ENCODE peak calls at places on chromosome 15, in eight cellular contexts. I is ovary, O is esophagus squamous epithelium, Q is GM12878, P is cardiac muscle cell, Z is upper lobe of right lung, L is endodermal cell, M is Peyer's patch. V is an unnamed sample.

GRCh38 chr15:60582370-60583036 is 103.6 kb upstream of the ICE2 start:
- DNase-seq in I (no peak), O (no peak), Q (no peak), P (no peak), Z (no peak), L (no peak), M (no peak), V (no peak)

GRCh38 chr15:60420322-60420721 is 22.5 kb upstream of the ANXA2 start:
- DNase-seq in I (no peak), O (no peak), Q (no peak), P (no peak), Z (no peak), L (no peak), M (no peak), V (no peak)

GRCh38 chr15:80549191-80549590 is 145.0 kb downstream of the ARNT2 start:
- DNase-seq in I (no peak), O (no peak), Q (no peak), P (no peak), Z (no peak), L (no peak), M (no peak), V (no peak)

GRCh38 chr15:100601158-100601557 is 826 bp downstream of the LINS1 start:
- DNase-seq in I (no peak), O (no peak), Q (no peak), P (peak), Z (peak), L (peak), M (peak), V (no peak)

GRCh38 chr15:89781891-89782618 is 5.9 kb downstream of the MESP2 start:
- DNase-seq in I (no peak), O (no peak), Q (no peak), P (no peak), Z (no peak), L (no peak), M (no peak), V (peak)

GRCh38 chr15:100572362-100572983 is 29.5 kb downstream of the LINS1 start:
- DNase-seq in I (no peak), O (no peak), Q (no peak), P (no peak), Z (no peak), L (no peak), M (no peak), V (no peak)

GRCh38 chr15:42788725-42789124 is 51.8 kb upstream of the CDAN1 start:
- DNase-seq in I (no peak), O (no peak), Q (no peak), P (no peak), Z (no peak), L (no peak), M (no peak), V (no peak)

GRCh38 chr15:79635897-79636596 is 203.9 kb downstream of the MINAR1 start:
- DNase-seq in I (no peak), O (no peak), Q (no peak), P (no peak), Z (no peak), L (peak), M (no peak), V (no peak)

GRCh38 chr15:65634381-65634780 is 12.6 kb downstream of the SLC24A1 start:
- DNase-seq in I (no peak), O (no peak), Q (no peak), P (no peak), Z (no peak), L (no peak), M (no peak), V (no peak)

GRCh38 chr15:94229591-94230365 is 1.6 kb upstream of the MCTP2 start:
- DNase-seq in I (no peak), O (no peak), Q (peak), P (no peak), Z (no peak), L (no peak), M (peak), V (no peak)

GRCh38 chr15:76863693-76864092 is 41.4 kb downstream of the SCAPER start:
- DNase-seq in I (no peak), O (no peak), Q (no peak), P (no peak), Z (no peak), L (no peak), M (no peak), V (no peak)

GRCh38 chr15:87681054-87681453 is 575.5 kb downstream of the NTRK3 start:
- DNase-seq in I (no peak), O (no peak), Q (no peak), P (no peak), Z (no peak), L (no peak), M (no peak), V (no peak)

GRCh38 chr15:75149911-75150709 is 51.6 kb upstream of the C15orf39 start:
- DNase-seq in I (no peak), O (no peak), Q (no peak), P (no peak), Z (no peak), L (no peak), M (no peak), V (no peak)

GRCh38 chr15:49152552-49153337 is 2.7 kb downstream of the COPS2 start:
- DNase-seq in I (no peak), O (no peak), Q (no peak), P (no peak), Z (no peak), L (no peak), M (no peak), V (no peak)

GRCh38 chr15:35123743-35124142 is 38.6 kb upstream of the NANOGP8 start:
- DNase-seq in I (no peak), O (no peak), Q (no peak), P (no peak), Z (no peak), L (no peak), M (no peak), V (no peak)

GRCh38 chr15:80423215-80423614 is 19.0 kb downstream of the ARNT2 start:
- DNase-seq in I (no peak), O (no peak), Q (no peak), P (no peak), Z (no peak), L (no peak), M (no peak), V (no peak)

GRCh38 chr15:65087873-65088642 is 11.5 kb downstream of the KBTBD13 start:
- DNase-seq in I (peak), O (no peak), Q (no peak), P (no peak), Z (no peak), L (no peak), M (no peak), V (peak)

GRCh38 chr15:89450076-89451006 is 46.0 kb downstream of the RHCG start:
- DNase-seq in I (no peak), O (no peak), Q (no peak), P (no peak), Z (no peak), L (peak), M (no peak), V (no peak)

GRCh38 chr15:29123171-29123570 is 146.5 kb downstream of the NSMCE3 start:
- DNase-seq in I (no peak), O (no peak), Q (no peak), P (no peak), Z (no peak), L (no peak), M (no peak), V (no peak)

GRCh38 chr15:78195735-78196201 is 38.6 kb downstream of the ACSBG1 start:
- DNase-seq in I (no peak), O (no peak), Q (no peak), P (peak), Z (peak), L (peak), M (peak), V (peak)

GRCh38 chr15:29270169-29270955 is 740 bp upstream of the NSMCE3 start:
- DNase-seq in I (no peak), O (no peak), Q (peak), P (no peak), Z (no peak), L (no peak), M (no peak), V (no peak)

GRCh38 chr15:57947781-57948180 is 117.7 kb downstream of the ALDH1A2 start:
- DNase-seq in I (peak), O (no peak), Q (no peak), P (peak), Z (no peak), L (peak), M (no peak), V (no peak)

GRCh38 chr15:56244237-56244810 is 645 bp upstream of the RFX7 start:
- DNase-seq in I (peak), O (no peak), Q (no peak), P (peak), Z (peak), L (peak), M (peak), V (peak)

GRCh38 chr15:79283252-79284048 is 928 bp downstream of the ANKRD34C start:
- DNase-seq in I (no peak), O (no peak), Q (no peak), P (peak), Z (peak), L (peak), M (no peak), V (no peak)

GRCh38 chr15:92808611-92809063 is 91.5 kb upstream of the CHD2 start:
- DNase-seq in I (peak), O (no peak), Q (no peak), P (peak), Z (peak), L (no peak), M (no peak), V (peak)

GRCh38 chr15:51706347-51706746 is 25.0 kb downstream of the SCG3 start:
- DNase-seq in I (no peak), O (no peak), Q (no peak), P (no peak), Z (no peak), L (no peak), M (no peak), V (no peak)

GRCh38 chr15:41713047-41713446 is 52.8 kb downstream of the MGA start:
- DNase-seq in I (no peak), O (no peak), Q (no peak), P (no peak), Z (no peak), L (no peak), M (no peak), V (no peak)

GRCh38 chr15:55829826-55830225 is 86.9 kb upstream of the PRTG start:
- DNase-seq in I (no peak), O (no peak), Q (peak), P (no peak), Z (no peak), L (no peak), M (no peak), V (no peak)

GRCh38 chr15:89745768-89746167 is 5.3 kb downstream of the MESP1 start:
- DNase-seq in I (no peak), O (no peak), Q (no peak), P (no peak), Z (no peak), L (no peak), M (no peak), V (no peak)

GRCh38 chr15:58506064-58506490 is 74.3 kb downstream of the LIPC start:
- DNase-seq in I (no peak), O (no peak), Q (no peak), P (no peak), Z (no peak), L (no peak), M (no peak), V (no peak)

GRCh38 chr15:75776075-75776443 is 63.4 kb upstream of the CSPG4 start:
- DNase-seq in I (no peak), O (no peak), Q (no peak), P (no peak), Z (no peak), L (peak), M (no peak), V (no peak)

GRCh38 chr15:72271895-72272212 is 500 bp downstream of the PARP6 start:
- DNase-seq in I (no peak), O (no peak), Q (no peak), P (peak), Z (no peak), L (peak), M (no peak), V (no peak)

GRCh38 chr15:29613951-29614382 is 208.3 kb downstream of the TJP1 start:
- DNase-seq in I (no peak), O (no peak), Q (no peak), P (no peak), Z (no peak), L (peak), M (no peak), V (no peak)

GRCh38 chr15:92920595-92921169 is 20.6 kb downstream of the CHD2 start:
- DNase-seq in I (no peak), O (no peak), Q (no peak), P (no peak), Z (no peak), L (no peak), M (no peak), V (no peak)

GRCh38 chr15:66024998-66025397 is 155.7 kb downstream of the RAB11A start:
- DNase-seq in I (no peak), O (no peak), Q (no peak), P (no peak), Z (no peak), L (no peak), M (no peak), V (no peak)

GRCh38 chr15:62164500-62165028 is 521 bp downstream of the C2CD4B start:
- DNase-seq in I (no peak), O (no peak), Q (no peak), P (peak), Z (peak), L (peak), M (no peak), V (no peak)

GRCh38 chr15:38255690-38256089 is 3.1 kb downstream of the SPRED1 start:
- DNase-seq in I (no peak), O (no peak), Q (no peak), P (no peak), Z (no peak), L (no peak), M (no peak), V (no peak)
- H3K4me3 ChIP-seq in I (no peak), O (peak), Q (no peak), P (peak), Z (peak), L (peak), M (no peak), V (peak)

DNA sequence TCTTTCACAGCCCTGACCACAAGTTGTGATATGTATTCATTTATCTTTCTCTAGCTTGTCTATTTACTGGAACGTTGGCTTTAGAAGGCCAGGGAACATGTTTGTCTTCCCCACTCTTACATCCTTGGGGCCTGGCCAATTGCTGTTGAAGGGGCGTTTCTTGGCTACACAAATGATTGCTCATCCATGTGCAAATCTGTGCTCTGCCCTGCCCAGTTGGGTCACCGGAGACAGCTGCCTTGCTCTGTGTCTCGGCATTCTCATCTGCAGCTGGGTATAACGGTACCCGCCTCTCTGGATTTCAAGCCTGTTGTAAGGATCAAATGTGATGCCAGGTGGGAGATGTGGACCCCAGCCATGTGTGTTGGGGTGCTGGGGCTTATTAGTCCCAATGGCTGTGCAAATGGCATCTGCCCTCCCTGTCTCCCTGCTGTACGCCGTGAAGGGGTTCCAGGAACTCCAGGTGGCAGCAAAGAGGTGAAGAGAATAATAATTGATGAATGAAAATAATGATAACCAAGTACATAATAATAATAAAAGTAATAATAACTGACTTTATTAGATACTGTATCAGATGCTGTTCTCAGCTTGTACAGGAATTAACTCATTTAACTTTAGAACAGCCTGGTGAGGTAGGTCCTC is 24.1 kb upstream of the TLE3 start:
- DNase-seq in I (peak), O (no peak), Q (no peak), P (no peak), Z (peak), L (no peak), M (peak), V (no peak)
- TF ChIP-seq CTCF in I (no peak), O (no peak), Q (peak), P (no peak), Z (no peak), L (peak), M (no peak), V (no peak)

GRCh38 chr15:85579957-85580694 is 199.7 kb downstream of the AKAP13 start:
- DNase-seq in I (no peak), O (no peak), Q (no peak), P (no peak), Z (peak), L (no peak), M (no peak), V (no peak)
- H3K27ac ChIP-seq in I (no peak), O (peak), Q (peak), P (peak), Z (peak), L (no peak), M (peak), V (peak)

DNA sequence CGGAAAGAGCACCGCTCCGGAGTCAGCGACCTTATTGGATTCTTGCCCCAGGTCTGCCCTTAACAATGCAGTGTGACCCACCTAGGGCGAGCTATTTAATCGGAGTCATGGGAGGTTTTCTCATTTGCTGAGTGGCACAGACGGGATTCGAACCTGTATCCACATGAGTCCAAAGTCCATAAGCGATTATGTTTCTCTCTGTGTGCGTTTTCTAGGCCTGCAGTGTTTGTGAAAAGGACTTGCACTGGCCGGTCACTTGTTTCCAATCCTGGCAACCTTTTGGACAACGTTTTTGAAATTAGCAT is 686 bp upstream of the HDGFL3 start:
- DNase-seq in I (no peak), O (no peak), Q (no peak), P (no peak), Z (no peak), L (no peak), M (no peak), V (no peak)
- H3K4me3 ChIP-seq in I (peak), O (peak), Q (peak), P (peak), Z (peak), L (peak), M (peak), V (peak)